ENCODE peak calls at places on chromosomes 11 and 22, in five cellular contexts. I, X, V, H and E are unnamed samples.

GRCh38 chr11:88555829-88556202 is 218.3 kb upstream of the CTSC start:
- DNase-seq in I (no peak), V (no peak), H (no peak), X (no peak), E (no peak)

GRCh38 chr11:61026121-61027031 is 54.9 kb downstream of the CD6 start:
- DNase-seq in I (no peak), V (no peak), X (no peak), H (no peak), E (no peak)

GRCh38 chr11:119739021-119739703 is 10.2 kb upstream of the NECTIN1 start:
- DNase-seq in H (no peak), I (no peak), V (no peak), X (no peak), E (no peak)

GRCh38 chr11:81853791-81854190 is 879.9 kb downstream of the FAM181B start:
- DNase-seq in I (no peak), X (no peak), V (no peak), H (no peak), E (no peak)

GRCh38 chr11:133927690-133928627 is 28.8 kb downstream of the IGSF9B start:
- DNase-seq in V (no peak), I (no peak), X (peak; percentile 58), H (no peak), E (peak; percentile 36)

GRCh38 chr11:109859325-109859724 is 233.9 kb upstream of the ZC3H12C start:
- DNase-seq in V (peak; percentile 95), H (no peak), X (peak; percentile 22), I (no peak), E (peak; percentile 13)

GRCh38 chr22:19688301-19689290 is 25.7 kb upstream of the SEPTIN5 start:
- DNase-seq in X (no peak), H (no peak), V (no peak), I (no peak), E (no peak)

GRCh38 chr11:86386791-86387190 is 12.1 kb downstream of the CCDC81 start:
- DNase-seq in I (no peak), H (no peak), X (no peak), V (no peak), E (no peak)

GRCh38 chr11:65770951-65771567 is 9.7 kb downstream of the AP5B1 start:
- DNase-seq in H (no peak), X (no peak), I (no peak), V (no peak), E (peak; percentile 27)

GRCh38 chr22:29609139-29609538 is 5.7 kb downstream of the NF2 start:
- DNase-seq in X (peak; percentile 23), I (no peak), V (no peak), H (no peak), E (peak; percentile 21)

GRCh38 chr11:45233121-45233803 is 52.9 kb downstream of the SYT13 start:
- DNase-seq in V (peak; percentile 28), I (peak; percentile 53), X (peak; percentile 67), H (no peak), E (peak; percentile 47)

GRCh38 chr11:130488187-130489026 is 40.0 kb downstream of the ADAMTS15 start:
- DNase-seq in H (no peak), I (no peak), V (no peak), X (no peak), E (no peak)

GRCh38 chr11:129865701-129866100 is 29.7 kb downstream of the NFRKB start:
- DNase-seq in X (no peak), H (no peak), I (no peak), V (no peak), E (no peak)

GRCh38 chr11:3123761-3124733 is 41.1 kb downstream of the OSBPL5 start:
- DNase-seq in I (no peak), V (peak; percentile 34), H (no peak), X (no peak), E (no peak)

GRCh38 chr11:72781313-72782080 is 12.3 kb downstream of the STARD10 start:
- DNase-seq in H (no peak), I (no peak), V (no peak), X (peak; percentile 59), E (no peak)

GRCh38 chr11:83174008-83174407 is 17.1 kb downstream of the PCF11 start:
- DNase-seq in I (no peak), H (no peak), V (no peak), X (no peak), E (no peak)

GRCh38 chr22:17264321-17265052 is 45.3 kb upstream of the ADA2 start:
- DNase-seq in X (no peak), V (no peak), H (no peak), I (no peak), E (no peak)

GRCh38 chr11:74169736-74170458 is 905 bp downstream of the C2CD3 start:
- DNase-seq in X (peak; percentile 31), H (no peak), V (no peak), I (no peak), E (no peak)

GRCh38 chr22:27207907-27208306 is 550.5 kb downstream of the MIAT start:
- DNase-seq in I (no peak), X (no peak), V (no peak), H (no peak), E (no peak)

GRCh38 chr22:23281406-23282088 is 101.2 kb downstream of the BCR start:
- DNase-seq in V (peak; percentile 19), I (peak; percentile 68), X (peak; percentile 99), H (peak; percentile 25), E (peak; percentile 66)

GRCh38 chr11:45683285-45684058 is 18.1 kb upstream of the CHST1 start:
- DNase-seq in H (no peak), I (no peak), V (no peak), X (no peak), E (no peak)

GRCh38 chr11:117835576-117835975 is 11.0 kb upstream of the FXYD2 start:
- DNase-seq in X (no peak), H (no peak), V (no peak), I (no peak), E (no peak)

GRCh38 chr11:101860694-101861371 is 54.0 kb upstream of the CEP126 start:
- DNase-seq in X (peak; percentile 7), I (peak; percentile 29), H (no peak), V (peak; percentile 57), E (peak; percentile 56)

GRCh38 chr11:69513663-69514062 is 32.2 kb downstream of the LINC01488 start:
- DNase-seq in X (no peak), H (no peak), V (no peak), I (no peak), E (no peak)

GRCh38 chr11:69515271-69516245 is 34.1 kb downstream of the LINC01488 start:
- DNase-seq in H (no peak), I (no peak), X (no peak), V (no peak), E (no peak)

GRCh38 chr11:69516526-69516925 is 35.1 kb downstream of the LINC01488 start:
- DNase-seq in V (no peak), X (no peak), H (no peak), I (no peak), E (no peak)

GRCh38 chr11:69513196-69513595 is 31.7 kb downstream of the LINC01488 start:
- DNase-seq in I (no peak), H (no peak), X (no peak), V (no peak), E (no peak)

DNA sequence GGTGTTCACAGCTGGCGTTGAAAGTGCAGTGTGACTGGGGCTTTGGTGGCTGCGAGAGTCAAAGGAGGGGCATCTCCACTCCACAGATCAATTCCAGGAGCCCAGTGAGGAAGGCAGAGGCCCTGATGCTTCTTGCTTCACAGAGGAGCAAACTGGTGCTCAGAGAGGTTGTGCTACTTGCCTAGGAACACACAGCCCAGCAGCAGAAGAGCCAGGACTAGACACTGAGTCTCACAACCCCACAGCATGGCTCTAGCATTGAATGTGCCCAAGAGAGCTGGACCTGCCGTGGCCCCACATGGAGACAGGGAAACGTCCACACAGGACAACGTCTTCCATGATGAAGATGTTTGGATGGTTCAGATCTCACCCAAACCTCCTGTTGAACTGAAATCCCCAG is 33.3 kb downstream of the LINC01488 start:
- DNase-seq in I (no peak), X (no peak), H (no peak), V (no peak), E (no peak)
- TF ChIP-seq SRF in I (no peak), X (no peak), H (no peak), V (no peak), E (no peak)

GRCh38 chr11:34558211-34558610 is 44.6 kb upstream of the ELF5 start:
- DNase-seq in X (no peak), H (no peak), V (no peak), I (no peak), E (no peak)
- TF ChIP-seq SRF in X (no peak), H (no peak), V (no peak), I (no peak), E (no peak)

DNA sequence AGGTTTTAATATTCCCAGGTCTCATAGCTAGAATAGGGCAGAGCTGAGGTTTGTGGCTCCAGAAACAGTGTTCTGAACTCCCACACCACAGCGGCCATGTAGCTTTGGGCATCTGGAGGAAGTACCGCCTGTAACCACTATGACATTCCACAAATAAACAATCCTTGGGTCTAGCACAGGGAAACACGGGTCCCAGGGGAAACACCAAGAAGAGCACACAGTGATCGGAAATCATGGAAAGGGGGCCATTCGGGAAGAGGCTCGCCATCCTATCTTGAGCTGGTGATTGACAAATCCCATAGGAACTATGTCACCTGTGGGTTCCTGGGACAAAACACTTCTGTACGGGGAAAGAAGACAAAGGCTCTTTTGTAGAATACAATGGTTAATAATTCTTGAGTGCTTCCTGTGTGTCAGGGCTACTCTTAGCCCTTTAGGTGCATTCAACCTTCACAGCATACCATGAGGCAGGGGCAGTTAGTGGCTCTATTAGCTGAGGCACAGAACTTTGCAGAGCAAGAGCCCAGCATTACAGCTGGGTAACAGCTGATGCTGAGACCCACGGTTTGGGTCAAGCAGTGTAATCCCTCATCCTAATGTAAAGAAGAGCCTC is 514.2 kb downstream of the NTM start:
- DNase-seq in V (no peak), H (no peak), X (no peak), I (no peak), E (no peak)
- TF ChIP-seq SRF in V (no peak), H (no peak), X (no peak), I (no peak), E (no peak)

GRCh38 chr11:68509105-68509504 is 48.6 kb downstream of the PPP6R3 start:
- DNase-seq in V (no peak), I (no peak), X (no peak), H (no peak), E (no peak)
- TF ChIP-seq SRF in V (no peak), I (no peak), X (no peak), H (no peak), E (no peak)

GRCh38 chr11:30049214-30049613 is 32.4 kb upstream of the KCNA4 start:
- DNase-seq in I (no peak), V (no peak), X (no peak), H (no peak), E (no peak)
- TF ChIP-seq SRF in I (no peak), V (no peak), X (no peak), H (no peak), E (no peak)

DNA sequence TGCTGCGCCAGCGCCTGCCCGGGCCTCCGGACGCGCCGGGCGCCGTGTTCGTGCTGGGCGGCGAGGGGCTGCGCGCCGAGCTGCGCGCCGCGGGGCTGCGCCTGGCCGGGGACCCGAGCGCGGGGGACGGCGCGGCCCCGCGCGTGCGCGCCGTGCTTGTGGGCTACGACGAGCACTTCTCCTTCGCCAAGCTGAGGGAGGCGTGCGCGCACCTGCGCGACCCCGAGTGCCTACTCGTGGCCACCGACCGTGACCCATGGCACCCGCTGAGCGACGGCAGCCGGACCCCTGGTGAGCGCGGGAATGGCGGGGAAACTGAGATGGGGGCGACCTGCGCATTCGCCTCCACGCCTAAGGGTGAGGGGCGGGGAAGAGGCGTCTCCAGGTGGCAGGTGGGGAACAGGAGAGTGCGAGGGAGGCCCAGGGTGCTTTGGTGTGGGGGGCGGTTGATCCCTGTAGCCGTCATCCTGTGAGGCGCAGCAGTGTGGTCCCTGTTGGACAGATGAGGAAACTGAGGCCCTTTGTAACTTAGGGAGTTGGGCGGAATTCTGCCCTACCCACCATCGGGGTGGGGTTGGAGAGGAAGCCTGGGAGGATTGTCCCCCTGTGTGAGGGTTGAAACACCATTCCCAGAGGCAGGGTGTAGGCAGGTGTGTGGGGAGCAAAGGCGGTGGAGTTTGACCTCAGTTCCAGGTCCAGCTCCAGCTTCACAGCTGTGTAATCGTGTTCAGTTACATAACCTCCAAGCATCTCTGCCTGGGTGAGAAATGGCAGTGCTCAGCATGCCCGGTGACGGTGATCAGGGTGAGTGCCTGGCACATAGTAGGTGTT is 758 bp downstream of the PDXP start:
- DNase-seq in X (peak; percentile 38), I (no peak), H (no peak), V (no peak), E (peak; percentile 73)
- TF ChIP-seq SRF in X (no peak), I (no peak), H (no peak), V (no peak), E (no peak)